ENCODE peak calls at places on chromosome 19, in four cellular contexts. B, J, C and M are unnamed samples.

GRCh38 chr19:37655689-37656491 is 625 bp upstream of the ZFP30 start:
- DNase-seq in B (no peak), J (peak), C (peak), M (peak)

GRCh38 chr19:47600246-47601179 is 8.4 kb upstream of the BICRA start:
- DNase-seq in B (peak), J (peak), C (peak), M (peak)

GRCh38 chr19:9352505-9352904 is 10.3 kb upstream of the ZNF177 start:
- DNase-seq in B (no peak), J (no peak), C (no peak), M (no peak)

GRCh38 chr19:55014714-55015113 is 23.4 kb downstream of the GP6 start:
- DNase-seq in B (no peak), J (no peak), C (no peak), M (no peak)

GRCh38 chr19:18762125-18763023 is 28.7 kb downstream of the COMP start:
- DNase-seq in B (no peak), J (peak), C (peak), M (peak)

GRCh38 chr19:51572908-51573307 is 1.8 kb downstream of the ZNF175 start:
- DNase-seq in B (no peak), J (peak), C (peak), M (no peak)

GRCh38 chr19:33259532-33259931 is 33.9 kb upstream of the SLC7A10 start:
- DNase-seq in B (no peak), J (no peak), C (no peak), M (no peak)

GRCh38 chr19:9009935-9010651 is at the start of gene MUC16:
- DNase-seq in B (no peak), J (no peak), C (no peak), M (no peak)

GRCh38 chr19:42250666-42251531 is 4.0 kb downstream of the ERF start:
- DNase-seq in B (no peak), J (peak), C (peak), M (no peak)

GRCh38 chr19:43804443-43804842 is 2.2 kb upstream of the LYPD5 start:
- DNase-seq in B (no peak), J (no peak), C (no peak), M (no peak)

GRCh38 chr19:19064098-19064722 is 416 bp downstream of the SLC25A42 start:
- DNase-seq in B (no peak), J (no peak), C (no peak), M (no peak)

GRCh38 chr19:40936755-40937154 is 54.3 kb upstream of the CYP2B6 start:
- DNase-seq in B (no peak), J (no peak), C (no peak), M (no peak)

GRCh38 chr19:44212865-44213346 is 574 bp downstream of the ZNF227 start:
- DNase-seq in B (no peak), J (peak), C (peak), M (no peak)

GRCh38 chr19:39926170-39926755 is 8.2 kb downstream of the FCGBP start:
- DNase-seq in B (no peak), J (no peak), C (no peak), M (no peak)

GRCh38 chr19:36796714-36796999 is 24.1 kb upstream of the ZNF850 start:
- DNase-seq in B (no peak), J (no peak), C (no peak), M (no peak)

GRCh38 chr19:53101518-53101917 is 1.7 kb downstream of the ZNF160 start:
- DNase-seq in B (no peak), J (peak), C (peak), M (no peak)

GRCh38 chr19:35140207-35140897 is 1.7 kb downstream of the FXYD1 start:
- DNase-seq in B (no peak), J (no peak), C (no peak), M (no peak)

GRCh38 chr19:51810228-51810627 is 15.3 kb downstream of the FPR3 start:
- DNase-seq in B (no peak), J (no peak), C (no peak), M (no peak)

GRCh38 chr19:35209646-35210045 is 18.9 kb downstream of the FAM187B start:
- DNase-seq in B (no peak), J (no peak), C (no peak), M (no peak)

GRCh38 chr19:43101950-43102349 is 19.4 kb upstream of the PSG2 start:
- DNase-seq in B (no peak), J (no peak), C (no peak), M (no peak)

GRCh38 chr19:32930567-32930966 is 41.2 kb downstream of the CEP89 start:
- DNase-seq in B (no peak), J (no peak), C (no peak), M (no peak)

GRCh38 chr19:10289836-10290438 is at the start of gene ICAM5:
- DNase-seq in B (no peak), J (no peak), C (peak), M (no peak)

GRCh38 chr19:15469513-15470297 is 5.4 kb upstream of the RASAL3 start:
- DNase-seq in B (no peak), J (no peak), C (no peak), M (no peak)

GRCh38 chr19:4657262-4657661 is 12.9 kb downstream of the MYDGF start:
- DNase-seq in B (no peak), J (no peak), C (no peak), M (no peak)

GRCh38 chr19:33303791-33304759 is 1.7 kb upstream of the CEBPA start:
- DNase-seq in B (no peak), J (no peak), C (no peak), M (no peak)

GRCh38 chr19:7395360-7395781 is 46.6 kb downstream of the ARHGEF18 start:
- DNase-seq in B (no peak), J (no peak), C (no peak), M (no peak)

GRCh38 chr19:55210120-55210493 is 806 bp upstream of the PTPRH start:
- DNase-seq in B (peak), J (peak), C (peak), M (no peak)

GRCh38 chr19:4534836-4535658 is at the start of gene PLIN5:
- DNase-seq in B (no peak), J (peak), C (peak), M (peak)

GRCh38 chr19:55173717-55174409 is 6.2 kb downstream of the SYT5 start:
- DNase-seq in B (peak), J (peak), C (peak), M (peak)

GRCh38 chr19:45809643-45810159 is 5.4 kb downstream of the RSPH6A start:
- DNase-seq in B (no peak), J (peak), C (peak), M (no peak)

GRCh38 chr19:53977991-53978731 is 13.3 kb upstream of the CACNG6 start:
- DNase-seq in B (no peak), J (peak), C (peak), M (peak)

GRCh38 chr19:39918183-39918651 is 16.2 kb downstream of the FCGBP start:
- DNase-seq in B (no peak), J (no peak), C (no peak), M (no peak)

GRCh38 chr19:15265849-15266248 is 33.6 kb upstream of the EPHX3 start:
- DNase-seq in B (no peak), J (peak), C (peak), M (no peak)

DNA sequence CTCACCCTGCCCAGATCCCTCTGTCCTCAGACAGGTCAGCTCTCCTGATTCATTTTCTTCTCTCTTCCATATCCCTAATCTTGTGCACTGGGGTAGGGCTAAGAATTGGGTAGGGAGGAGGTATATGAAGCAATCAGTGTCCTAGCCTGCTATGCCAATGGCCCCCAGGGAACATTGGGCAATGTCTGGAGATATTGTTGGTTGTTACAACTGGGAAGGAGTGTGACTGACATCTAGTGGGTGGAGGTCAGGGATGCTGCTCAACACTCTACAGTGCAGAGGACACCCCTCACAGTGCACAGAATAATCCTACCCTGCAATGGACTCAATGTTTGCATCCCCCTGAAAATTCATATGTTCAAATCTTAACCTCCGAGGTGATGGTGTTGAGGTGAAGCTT is 57.5 kb downstream of the CPAMD8 start:
- DNase-seq in B (no peak), J (no peak), C (peak), M (no peak)
- TF ChIP-seq CTCF in B (peak), J (no peak), C (peak), M (no peak)

GRCh38 chr19:5767949-5768348 is 16.6 kb downstream of the PRR22 start:
- DNase-seq in B (no peak), J (no peak), C (no peak), M (no peak)
- TF ChIP-seq CTCF in B (no peak), J (no peak), C (no peak), M (no peak)

GRCh38 chr19:17605761-17606745 is 50.6 kb downstream of the COLGALT1 start:
- DNase-seq in B (peak), J (peak), C (peak), M (peak)
- TF ChIP-seq CTCF in B (peak), J (peak), C (peak), M (peak)

DNA sequence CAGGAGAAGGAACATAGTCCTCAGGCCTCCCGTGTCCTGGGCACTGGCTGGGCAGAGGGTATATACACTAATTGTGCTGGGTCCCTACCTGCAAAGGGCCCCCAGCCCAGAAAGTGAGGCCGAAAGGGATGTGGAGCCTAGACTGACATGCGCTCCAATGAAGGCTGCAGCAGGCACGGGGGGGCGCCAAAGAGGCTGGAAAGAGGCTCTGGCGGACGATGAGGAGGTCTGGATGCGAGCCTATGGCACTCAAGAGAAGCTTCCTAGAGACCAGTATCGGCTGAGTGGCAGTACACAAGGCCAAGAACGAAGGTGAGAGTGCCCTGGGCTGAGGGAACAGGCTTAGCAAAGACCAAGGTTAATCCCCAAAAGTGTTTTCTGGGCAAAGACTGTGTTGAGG is 16.6 kb downstream of the VRK3 start:
- DNase-seq in B (no peak), J (no peak), C (no peak), M (no peak)
- TF ChIP-seq CTCF in B (no peak), J (no peak), C (no peak), M (no peak)

GRCh38 chr19:13083008-13083404 is 19.7 kb downstream of the LYL1 start:
- DNase-seq in B (no peak), J (no peak), C (no peak), M (no peak)

GRCh38 chr19:13085673-13086072 is 17.0 kb downstream of the LYL1 start:
- DNase-seq in B (no peak), J (no peak), C (no peak), M (no peak)

GRCh38 chr19:13083627-13084026 is 19.0 kb downstream of the LYL1 start:
- DNase-seq in B (no peak), J (no peak), C (no peak), M (no peak)

GRCh38 chr19:13079542-13079986 is 23.1 kb downstream of the LYL1 start:
- DNase-seq in B (no peak), J (peak), C (no peak), M (no peak)

GRCh38 chr19:13082192-13083007 is 20.3 kb downstream of the LYL1 start:
- DNase-seq in B (no peak), J (peak), C (no peak), M (no peak)
- TF ChIP-seq CTCF in B (no peak), J (peak), C (no peak), M (no peak)

DNA sequence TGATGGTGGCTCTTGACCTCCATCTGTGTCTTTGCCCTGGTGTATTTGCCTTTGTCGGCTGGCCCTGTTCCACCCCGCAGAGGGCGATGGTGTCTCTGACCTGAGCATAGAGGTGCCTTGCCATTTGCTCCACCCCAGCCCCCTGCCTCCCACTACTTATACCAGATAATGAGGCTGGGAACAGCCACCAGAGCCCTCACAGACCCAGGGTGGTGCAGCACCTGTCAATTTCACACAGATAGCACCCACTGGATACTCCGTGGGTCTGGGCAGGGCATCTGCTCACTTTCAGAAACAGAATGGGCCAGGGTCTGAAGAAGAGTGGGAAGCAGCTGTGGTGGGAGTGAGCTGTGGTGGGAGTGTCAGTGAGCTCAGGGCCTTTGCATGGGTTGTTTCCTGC is 4.1 kb downstream of the ZNF536 start:
- DNase-seq in B (no peak), J (no peak), C (no peak), M (no peak)
- TF ChIP-seq CTCF in B (no peak), J (no peak), C (no peak), M (no peak)

GRCh38 chr19:48618916-48619691 is at the start of the genes RPL18 and SPHK2:
- DNase-seq in B (peak), J (peak), C (peak), M (peak)
- TF ChIP-seq CTCF in B (no peak), J (peak), C (peak), M (no peak)

GRCh38 chr19:1417145-1417544 is 9.8 kb downstream of the DAZAP1 start:
- DNase-seq in B (no peak), J (peak), C (no peak), M (no peak)
- TF ChIP-seq CTCF in B (no peak), J (no peak), C (no peak), M (no peak)

GRCh38 chr19:16623066-16623465 is 4.9 kb downstream of the MED26 start:
- DNase-seq in B (no peak), J (no peak), C (no peak), M (no peak)

GRCh38 chr19:16625183-16625958 is 2.6 kb downstream of the MED26 start:
- DNase-seq in B (no peak), J (no peak), C (peak), M (no peak)

GRCh38 chr19:16621165-16621800 is 6.7 kb downstream of the MED26 start:
- DNase-seq in B (no peak), J (no peak), C (no peak), M (no peak)

GRCh38 chr19:16624236-16624635 is 3.8 kb downstream of the MED26 start:
- DNase-seq in B (no peak), J (no peak), C (no peak), M (no peak)

DNA sequence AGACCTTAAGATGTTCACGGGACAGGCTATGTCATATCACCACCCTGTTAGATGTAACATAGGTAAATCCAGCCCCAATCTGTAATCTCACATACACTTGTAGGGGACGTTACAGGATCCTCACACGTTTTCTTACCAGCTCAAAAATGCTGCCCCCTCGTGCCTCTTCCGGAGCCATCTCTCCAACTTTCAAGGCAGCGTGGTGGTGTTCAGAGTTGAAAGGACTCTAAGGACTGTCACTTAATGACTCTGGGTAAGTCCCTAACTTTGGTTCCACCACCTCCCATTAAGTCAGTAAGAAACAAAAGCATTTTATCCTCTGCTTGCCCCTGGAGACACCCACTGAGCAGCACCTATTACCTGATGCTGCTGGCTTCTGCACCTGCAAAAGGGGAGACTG is 4.4 kb downstream of the MED26 start:
- DNase-seq in B (no peak), J (no peak), C (no peak), M (no peak)
- TF ChIP-seq CTCF in B (no peak), J (no peak), C (no peak), M (no peak)